ENCODE peak calls at places on chromosomes 5 and 9, in four cellular contexts. Y, Q, G and D are unnamed samples. For H3K9me3, the result is how much of the 10 kb centered on the place peaks cover.

GRCh38 chr5:93078082-93079038 is 502.7 kb downstream of the NR2F1-AS1 start:
- DNase-seq in G (peak), Q (peak), Y (peak), D (no peak)

GRCh38 chr5:135559342-135559741 is 19.4 kb downstream of the CXCL14 start:
- DNase-seq in G (no peak), Y (no peak), Q (no peak), D (no peak)

GRCh38 chr9:29701536-29701935 is 2128.3 kb upstream of the C9orf72 start:
- DNase-seq in Q (peak), G (no peak), Y (no peak), D (no peak)

GRCh38 chr9:99873531-99873930 is 32.9 kb upstream of the STX17 start:
- DNase-seq in Q (peak), Y (no peak), G (no peak), D (no peak)

GRCh38 chr9:15482146-15482545 is 28.6 kb downstream of the PSIP1 start:
- DNase-seq in G (no peak), Y (no peak), Q (peak), D (no peak)

GRCh38 chr5:172902497-172903472 is 56.4 kb upstream of the RPL26L1 start:
- DNase-seq in Y (peak), Q (peak), G (peak), D (peak)

GRCh38 chr5:172641359-172642045 is 439 bp downstream of the NEURL1B start:
- DNase-seq in G (no peak), Y (no peak), Q (no peak), D (no peak)

GRCh38 chr5:175681045-175681974 is 23.4 kb downstream of the HRH2 start:
- DNase-seq in G (no peak), Y (peak), Q (no peak), D (no peak)

GRCh38 chr9:114216081-114216480 is 60.7 kb downstream of the COL27A1 start:
- DNase-seq in Q (peak), Y (peak), G (no peak), D (no peak)

GRCh38 chr9:110183208-110184145 is 24.5 kb downstream of the C9orf152 start:
- DNase-seq in Y (peak), G (peak), Q (peak), D (peak)

GRCh38 chr5:128613111-128613510 is 75.1 kb upstream of the FBN2 start:
- DNase-seq in G (no peak), Y (no peak), Q (no peak), D (no peak)

GRCh38 chr9:131503626-131504465 is 1.1 kb downstream of the POMT1 start:
- DNase-seq in G (no peak), Q (peak), Y (no peak), D (peak)

GRCh38 chr5:79529110-79529509 is 15.2 kb upstream of the HOMER1 start:
- DNase-seq in G (no peak), Q (no peak), Y (no peak), D (no peak)

GRCh38 chr5:175246242-175246891 is 197.6 kb downstream of the DRD1 start:
- DNase-seq in Y (peak), Q (peak), G (no peak), D (no peak)

GRCh38 chr5:129474544-129474943 is 14.4 kb downstream of the ADAMTS19 start:
- DNase-seq in Q (no peak), Y (peak), G (no peak), D (no peak)

GRCh38 chr5:97877578-97877977 is 694.5 kb upstream of the RIOK2 start:
- DNase-seq in G (no peak), Y (no peak), Q (no peak), D (no peak)

GRCh38 chr9:77453857-77454647 is 194.1 kb downstream of the GNA14 start:
- DNase-seq in G (no peak), Y (no peak), Q (no peak), D (no peak)

GRCh38 chr5:58127132-58127485 is 332.8 kb downstream of the PLK2 start:
- DNase-seq in G (no peak), Y (no peak), Q (no peak), D (no peak)
- H3K27ac ChIP-seq in G (no peak), Y (peak), Q (no peak), D (no peak)

DNA sequence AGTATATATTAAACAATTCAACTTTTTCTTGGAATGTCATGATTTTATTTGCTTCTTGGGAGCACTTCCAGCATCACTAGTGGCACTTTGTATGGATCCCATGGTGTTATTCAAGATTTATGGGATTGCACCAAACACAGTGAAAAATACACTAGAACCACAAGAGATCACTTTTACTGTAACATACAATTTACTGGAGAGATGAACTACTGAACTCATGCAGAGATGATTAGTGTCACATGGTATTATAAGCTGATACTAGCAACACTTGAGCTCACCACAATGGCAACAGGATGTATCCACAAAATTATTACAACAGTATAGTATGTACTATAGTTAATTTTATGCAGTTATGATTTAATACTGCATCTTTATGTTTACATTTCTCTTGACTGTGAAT is 16.3 kb upstream of the SLC36A2 start:
- DNase-seq in G (no peak), Y (no peak), Q (no peak), D (no peak)
- H3K9me3 ChIP-seq in G (under half), Y (under half), Q (under half), D (under half)

GRCh38 chr5:59042683-59043082 is 459.8 kb downstream of the RAB3C start:
- DNase-seq in Y (no peak), Q (peak), G (no peak), D (no peak)

GRCh38 chr5:59041355-59041754 is 458.5 kb downstream of the RAB3C start:
- DNase-seq in Q (no peak), G (no peak), Y (no peak), D (no peak)

GRCh38 chr5:59040007-59040803 is 457.3 kb downstream of the RAB3C start:
- DNase-seq in Q (peak), Y (peak), G (no peak), D (no peak)

GRCh38 chr5:59040804-59041201 is 457.9 kb downstream of the RAB3C start:
- DNase-seq in Q (no peak), Y (no peak), G (no peak), D (no peak)

DNA sequence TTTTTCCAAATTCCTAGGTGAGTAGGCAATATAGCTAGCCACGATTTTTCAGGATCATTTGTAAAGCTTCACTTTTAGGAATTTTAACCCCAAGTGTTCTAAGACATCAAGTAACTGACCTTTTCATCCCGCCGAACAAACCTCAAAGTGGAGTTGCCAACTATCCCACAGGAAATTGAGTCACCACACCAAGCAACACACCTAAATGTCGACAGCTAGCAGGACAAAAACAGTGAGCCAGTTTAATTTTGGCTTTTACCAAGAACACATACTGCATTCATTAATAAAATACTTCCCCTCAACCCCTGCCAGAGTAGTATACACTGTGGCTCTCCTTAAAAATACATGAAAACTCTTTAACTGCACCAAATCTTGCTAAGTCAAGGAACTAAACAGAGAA is 459.3 kb downstream of the RAB3C start:
- DNase-seq in Q (peak), Y (peak), G (no peak), D (no peak)
- H3K27ac ChIP-seq in Q (no peak), Y (no peak), G (peak), D (no peak)

DNA sequence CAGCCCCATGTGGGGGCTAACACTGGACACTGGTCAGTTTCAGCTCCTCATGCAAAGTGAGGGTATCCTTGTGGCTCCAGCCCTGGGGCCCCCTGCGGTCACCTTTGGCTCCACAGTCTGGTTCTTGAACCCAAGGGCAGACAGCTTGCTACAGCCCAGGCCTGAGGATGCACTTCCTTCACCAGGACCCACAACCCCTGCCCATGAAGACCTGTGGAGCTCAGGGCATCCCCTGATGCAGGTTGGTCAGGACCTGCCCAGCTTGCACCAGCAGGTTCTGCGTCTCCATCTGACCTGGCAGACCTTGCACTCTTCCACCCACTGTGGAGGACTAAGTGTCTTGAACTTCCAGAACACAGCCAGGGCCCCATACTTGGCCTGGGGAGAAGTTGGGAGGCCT is 3.7 kb upstream of the MRNIP start:
- DNase-seq in G (no peak), Q (no peak), Y (no peak), D (no peak)
- H3K9me3 ChIP-seq in G (under half), Q (under half), Y (under half), D (under half)

DNA sequence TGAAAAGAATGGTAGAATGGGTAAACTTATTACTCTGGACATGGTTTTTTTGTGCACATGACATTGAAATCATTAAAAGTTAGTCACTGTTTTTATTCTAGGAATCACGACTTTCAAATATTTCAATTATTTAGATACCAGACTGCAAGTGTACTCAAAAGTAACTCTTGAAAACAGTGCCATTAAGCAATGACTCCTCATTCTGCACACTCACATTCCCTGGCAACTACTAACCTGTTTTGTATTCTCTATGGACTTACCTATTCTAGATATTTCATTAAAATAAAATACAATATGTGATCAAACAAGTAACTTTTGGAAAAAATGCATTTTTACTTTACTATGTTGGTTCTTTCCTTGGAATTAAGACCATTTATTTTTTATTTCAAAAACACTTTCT is 607.0 kb downstream of the PDE4D start:
- DNase-seq in G (no peak), Y (no peak), Q (no peak), D (no peak)
- H3K27ac ChIP-seq in G (no peak), Y (no peak), Q (no peak), D (no peak)